ENCODE peak calls at places on chromosome 19, in nine cellular contexts. P is amniotic epithelial cell; E is H54; W is MCF 10A; U is Calu3; R is heart left ventricle; T is activated naive CD4-positive, alpha-beta T cell treated with anti-CD3 and anti-CD28 coated beads for 36 hours; F is mucosa of gallbladder; H is C1 segment of cervical spinal cord. Y is an unnamed sample.

GRCh38 chr19:51166846-51167490 is 24.9 kb downstream of the SIGLEC7 start:
- DNase-seq in T (peak; percentile 32), E (no peak), F (peak; percentile 27), U (no peak), P (no peak), R (no peak), H (peak; percentile 18), W (no peak), Y (no peak)

GRCh38 chr19:10389863-10390262 is 9.5 kb upstream of the TYK2 start:
- DNase-seq in T (peak; percentile 48), W (no peak), P (no peak), R (no peak), E (no peak), H (no peak), F (no peak), U (no peak), Y (no peak)

GRCh38 chr19:8655340-8655709 is 24.9 kb downstream of the NFILZ start:
- DNase-seq in P (no peak), H (no peak), E (no peak), W (no peak), T (peak; percentile 45), R (no peak), U (no peak), F (no peak), Y (no peak)

GRCh38 chr19:50762554-50762953 is 7.7 kb upstream of the GPR32 start:
- DNase-seq in T (no peak), U (no peak), W (no peak), F (no peak), P (no peak), R (no peak), H (no peak), E (no peak), Y (no peak)

GRCh38 chr19:38502410-38503143 is 69.1 kb downstream of the RYR1 start:
- DNase-seq in U (no peak), E (no peak), H (no peak), R (peak; percentile 33), W (no peak), F (no peak), T (no peak), P (no peak), Y (no peak)

GRCh38 chr19:48330012-48330681 is 4.8 kb downstream of the EMP3 start:
- DNase-seq in F (peak; percentile 87), U (peak; percentile 91), R (peak; percentile 85), W (no peak), E (no peak), P (peak; percentile 86), T (peak; percentile 92), H (peak; percentile 84), Y (peak; percentile 97)

GRCh38 chr19:29154163-29154562 is 58.8 kb downstream of the UQCRFS1 start:
- DNase-seq in R (no peak), E (no peak), F (no peak), P (no peak), H (no peak), W (no peak), T (no peak), U (no peak), Y (no peak)

GRCh38 chr19:47104678-47105077 is 8.9 kb downstream of the ZC3H4 start:
- DNase-seq in R (no peak), W (no peak), E (no peak), P (no peak), U (no peak), H (no peak), T (no peak), F (no peak), Y (no peak)

GRCh38 chr19:435707-436412 is 25.0 kb downstream of the SHC2 start:
- DNase-seq in F (no peak), T (no peak), W (no peak), E (no peak), R (no peak), U (no peak), P (no peak), H (no peak), Y (no peak)

GRCh38 chr19:23203841-23204344 is 46.3 kb downstream of the ZNF724 start:
- DNase-seq in W (no peak), R (peak; percentile 69), E (no peak), H (peak; percentile 28), U (no peak), T (no peak), P (no peak), F (no peak), Y (no peak)

GRCh38 chr19:6056801-6057650 is 53.3 kb downstream of the RFX2 start:
- DNase-seq in T (peak; percentile 26), E (peak; percentile 61), U (peak; percentile 66), P (peak; percentile 96), R (no peak), W (peak; percentile 98), F (peak; percentile 74), H (peak; percentile 59), Y (peak; percentile 84)

GRCh38 chr19:18474366-18474887 is 36.5 kb upstream of the ISYNA1 start:
- DNase-seq in U (no peak), W (no peak), R (peak; percentile 60), E (no peak), H (no peak), T (no peak), F (no peak), P (no peak), Y (no peak)

GRCh38 chr19:28045621-28046020 is 1167.3 kb downstream of the UQCRFS1 start:
- DNase-seq in T (no peak), E (no peak), W (no peak), U (no peak), P (no peak), R (no peak), H (no peak), F (no peak), Y (no peak)

GRCh38 chr19:18408053-18408476 is 10.6 kb upstream of the LRRC25 start:
- DNase-seq in E (no peak), T (peak; percentile 46), U (peak; percentile 52), F (no peak), H (no peak), P (no peak), W (no peak), R (no peak), Y (peak; percentile 59)

GRCh38 chr19:13098291-13099072 is 4.2 kb downstream of the LYL1 start:
- DNase-seq in R (no peak), H (no peak), T (peak; percentile 24), U (peak; percentile 49), P (peak; percentile 60), W (no peak), E (no peak), F (no peak), Y (peak; percentile 45)

GRCh38 chr19:41821003-41821735 is 23.3 kb downstream of the LYPD4 start:
- DNase-seq in T (peak; percentile 72), R (no peak), E (peak; percentile 69), F (peak; percentile 27), U (peak; percentile 82), W (peak; percentile 66), H (peak; percentile 14), P (peak; percentile 19), Y (peak; percentile 91)

GRCh38 chr19:940591-941291 is 14.9 kb downstream of the ARID3A start:
- DNase-seq in H (peak; percentile 65), W (peak; percentile 85), U (peak; percentile 86), F (peak; percentile 78), P (no peak), T (peak; percentile 52), E (peak; percentile 87), R (peak; percentile 82), Y (peak; percentile 79)

GRCh38 chr19:13881692-13882418 is 4.9 kb downstream of the NANOS3 start:
- DNase-seq in W (no peak), H (peak; percentile 41), E (no peak), R (no peak), T (peak; percentile 64), P (no peak), F (no peak), U (no peak), Y (no peak)

GRCh38 chr19:55683449-55684261 is 8.6 kb downstream of the EPN1 start:
- DNase-seq in F (peak; percentile 79), W (no peak), H (no peak), T (no peak), U (peak; percentile 55), R (peak; percentile 18), P (no peak), E (no peak), Y (peak; percentile 70)

GRCh38 chr19:3431760-3432397 is 48.4 kb downstream of the SMIM24 start:
- DNase-seq in T (no peak), E (no peak), H (no peak), P (no peak), W (no peak), R (no peak), U (no peak), F (no peak), Y (no peak)

GRCh38 chr19:56837004-56837403 is 3.5 kb downstream of the PEG3 start:
- DNase-seq in U (no peak), T (no peak), E (no peak), P (no peak), H (peak; percentile 33), W (no peak), R (no peak), F (no peak), Y (no peak)

GRCh38 chr19:51644636-51645271 is 1.9 kb downstream of the SIGLEC14 start:
- DNase-seq in H (no peak), P (no peak), W (no peak), E (no peak), T (no peak), R (no peak), F (no peak), U (no peak), Y (no peak)

GRCh38 chr19:58279042-58279924 is 528 bp downstream of the ZNF8 start:
- DNase-seq in T (peak; percentile 81), U (peak; percentile 74), F (peak; percentile 59), H (no peak), W (peak; percentile 58), E (peak; percentile 50), P (peak; percentile 78), R (peak; percentile 88), Y (peak; percentile 52)

GRCh38 chr19:7596191-7596937 is 701 bp downstream of the CAMSAP3 start:
- DNase-seq in R (no peak), P (no peak), T (no peak), E (no peak), W (no peak), H (no peak), U (peak; percentile 11), F (no peak), Y (peak; percentile 19)

GRCh38 chr19:16920816-16921529 is 32.2 kb downstream of the F2RL3 start:
- DNase-seq in E (peak; percentile 81), W (peak; percentile 99), P (peak; percentile 84), F (no peak), H (no peak), R (no peak), T (no peak), U (peak; percentile 42), Y (no peak)

GRCh38 chr19:7622933-7623685 is 6.2 kb downstream of the XAB2 start:
- DNase-seq in E (no peak), H (no peak), T (no peak), W (no peak), R (no peak), F (no peak), U (no peak), P (no peak), Y (no peak)

GRCh38 chr19:50815443-50815842 is 8.1 kb downstream of the KLK1 start:
- DNase-seq in E (no peak), P (no peak), F (no peak), R (no peak), U (no peak), W (no peak), H (no peak), T (no peak), Y (no peak)

GRCh38 chr19:42540071-42540553 is 11.8 kb upstream of the CEACAM1 start:
- DNase-seq in U (no peak), F (no peak), P (no peak), E (no peak), H (peak; percentile 13), R (no peak), W (no peak), T (no peak), Y (peak; percentile 17)

GRCh38 chr19:38362076-38362945 is 12.1 kb upstream of the PSMD8 start:
- DNase-seq in T (peak; percentile 82), R (peak; percentile 92), U (peak; percentile 81), W (peak; percentile 70), E (peak; percentile 92), F (peak; percentile 70), H (no peak), P (peak; percentile 39), Y (peak; percentile 92)

GRCh38 chr19:8113017-8113416 is 36.4 kb downstream of the FBN3 start:
- DNase-seq in H (no peak), E (no peak), F (no peak), T (no peak), W (peak; percentile 89), U (peak; percentile 18), R (no peak), P (no peak), Y (no peak)

GRCh38 chr19:2983351-2984195 is 6.2 kb downstream of the TLE6 start:
- DNase-seq in R (peak; percentile 84), W (peak; percentile 56), H (peak; percentile 49), E (peak; percentile 91), U (peak; percentile 13), P (peak; percentile 62), T (no peak), F (no peak), Y (peak; percentile 40)